ENCODE peak calls at places on chromosomes 4 and X, in eight cellular contexts. X, V, T, O, B, E, J and S are unnamed samples.

GRCh38 chrX:3678287-3678686 is 35.2 kb downstream of the PRKX start:
- DNase-seq in T (no peak), O (no peak), X (no peak), B (peak), J (no peak), V (no peak), E (no peak), S (no peak)

GRCh38 chr4:164616961-164617360 is 137.0 kb upstream of the SMIM31 start:
- DNase-seq in T (no peak), E (no peak), V (no peak), B (no peak), J (no peak), X (no peak), O (no peak), S (no peak)

GRCh38 chr4:140163029-140163810 is 9.2 kb upstream of the MAML3 start:
- DNase-seq in T (no peak), B (peak), V (no peak), O (no peak), X (no peak), J (no peak), E (no peak), S (no peak)

GRCh38 chrX:16826207-16826606 is 39.9 kb downstream of the TXLNG start:
- DNase-seq in J (no peak), X (no peak), E (no peak), T (peak), O (no peak), B (peak), V (no peak), S (peak)

GRCh38 chr4:106201373-106201772 is 114.6 kb downstream of the TBCK start:
- DNase-seq in T (peak), O (no peak), E (no peak), B (no peak), V (no peak), X (no peak), J (no peak), S (no peak)

GRCh38 chr4:2852481-2852881 is 8.8 kb downstream of the ADD1 start:
- DNase-seq in V (no peak), O (peak), J (no peak), E (no peak), B (no peak), X (peak), T (no peak), S (peak)

GRCh38 chr4:85967872-85968271 is 392.0 kb downstream of the MAPK10 start:
- DNase-seq in J (no peak), X (no peak), V (no peak), B (peak), O (no peak), E (no peak), T (no peak), S (no peak)

GRCh38 chr4:128283071-128283470 is 4.5 kb downstream of the PGRMC2 start:
- DNase-seq in X (no peak), E (no peak), J (no peak), V (no peak), B (no peak), T (no peak), O (no peak), S (no peak)

GRCh38 chrX:66039916-66040315 is at the start of gene VSIG4:
- DNase-seq in E (no peak), X (peak), V (no peak), B (no peak), T (no peak), J (no peak), O (no peak), S (no peak)

DNA sequence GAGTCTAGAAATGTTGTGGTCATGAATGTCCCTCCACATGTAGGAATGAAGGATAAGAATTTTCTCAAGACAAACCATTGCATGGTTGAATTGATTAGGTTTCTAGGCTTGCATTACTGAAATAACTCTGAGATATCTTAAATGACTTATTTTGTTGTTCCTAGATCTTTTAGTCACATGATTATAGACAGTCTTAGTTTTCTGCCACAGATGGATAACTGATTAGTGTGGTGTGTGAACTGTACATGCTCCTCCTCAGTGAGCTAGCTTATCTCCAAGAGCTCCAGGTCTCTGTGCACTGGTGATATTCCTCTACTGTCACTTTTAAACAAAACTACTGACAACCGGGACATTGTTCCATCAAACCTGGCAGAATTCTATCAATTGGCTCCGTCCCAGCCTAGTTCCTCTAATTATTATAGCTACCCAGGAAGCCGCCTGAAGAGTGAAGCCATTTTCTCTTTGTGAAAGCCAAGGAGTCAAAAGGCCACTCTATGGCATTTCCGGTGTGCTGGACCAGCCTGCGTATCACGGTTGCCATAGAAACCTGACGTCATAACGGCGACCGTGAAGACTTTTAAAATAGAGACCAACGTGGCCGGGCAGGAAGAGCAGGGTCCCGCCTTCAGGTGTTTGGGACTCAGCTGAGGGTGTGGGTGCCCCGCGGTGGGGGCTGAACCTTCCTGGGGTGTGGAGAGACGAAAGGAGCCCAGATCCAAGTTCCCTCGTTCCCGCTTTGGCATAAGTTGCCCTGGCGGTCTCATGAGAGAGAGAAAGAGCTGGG is 28.1 kb downstream of the BEX3 start:
- DNase-seq in B (peak), V (peak), J (peak), E (peak), O (peak), T (peak), X (peak), S (peak)
- H3K4me3 ChIP-seq in B (peak), V (peak), J (peak), E (peak), O (peak), T (peak), X (peak), S (peak)

GRCh38 chrX:48648299-48648698 is 35.3 kb upstream of the WAS start:
- DNase-seq in T (peak), O (peak), B (peak), E (no peak), X (peak), V (peak), J (no peak), S (peak)
- H3K27ac ChIP-seq in T (no peak), O (no peak), B (no peak), E (no peak), X (no peak), V (no peak), J (peak), S (no peak)

GRCh38 chr4:19982556-19982955 is 269.1 kb upstream of the SLIT2 start:
- DNase-seq in X (no peak), E (no peak), V (no peak), J (no peak), O (no peak), T (no peak), B (peak), S (no peak)
- H3K4me3 ChIP-seq in X (no peak), E (no peak), V (no peak), J (no peak), O (no peak), T (no peak), B (no peak), S (no peak)

DNA sequence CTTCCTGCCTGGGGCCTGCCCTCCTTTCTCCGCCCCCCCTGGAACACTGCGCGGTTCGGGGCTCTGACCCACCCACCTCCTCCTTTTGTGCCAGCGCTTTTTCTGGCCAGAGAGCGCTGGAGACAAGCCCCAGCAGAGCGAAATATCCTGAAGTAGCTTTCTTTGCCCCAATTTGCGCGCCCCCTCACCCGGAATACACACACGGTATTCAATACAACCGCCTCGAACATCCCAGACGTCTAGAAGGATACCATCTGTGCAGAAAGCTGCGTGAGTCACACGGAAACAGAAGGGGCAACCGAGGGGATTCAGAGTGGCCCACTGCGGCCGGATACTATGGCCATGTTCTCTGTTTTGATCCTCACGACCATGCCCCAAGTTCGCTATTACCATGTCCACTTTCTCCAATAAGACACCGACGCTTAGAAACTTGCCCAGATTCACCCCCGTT is 290 bp upstream of the SRPX start:
- DNase-seq in T (no peak), V (no peak), J (no peak), B (peak), X (peak), O (no peak), E (no peak), S (no peak)
- H3K27ac ChIP-seq in T (no peak), V (no peak), J (peak), B (no peak), X (peak), O (no peak), E (no peak), S (no peak)

GRCh38 chr4:156971168-156971601 is 414 bp downstream of the PDGFC start:
- DNase-seq in O (peak), X (peak), J (no peak), B (no peak), T (peak), V (no peak), E (no peak), S (no peak)
- H3K4me3 ChIP-seq in O (peak), X (peak), J (peak), B (peak), T (peak), V (no peak), E (peak), S (no peak)

GRCh38 chr4:142846105-142846728 is at the start of gene INPP4B:
- DNase-seq in O (peak), B (peak), J (no peak), T (peak), V (peak), X (peak), E (peak), S (peak)

GRCh38 chr4:142844782-142845181 is 1.3 kb downstream of the INPP4B start:
- DNase-seq in V (no peak), E (no peak), X (no peak), J (no peak), T (no peak), O (no peak), B (no peak), S (no peak)

GRCh38 chr4:142846729-142847606 is 867 bp upstream of the INPP4B start:
- DNase-seq in B (no peak), J (no peak), V (peak), T (peak), E (peak), X (peak), O (peak), S (peak)

GRCh38 chr4:142840516-142841123 is 5.5 kb downstream of the INPP4B start:
- DNase-seq in T (peak), E (peak), O (no peak), J (no peak), X (no peak), V (no peak), B (peak), S (no peak)

DNA sequence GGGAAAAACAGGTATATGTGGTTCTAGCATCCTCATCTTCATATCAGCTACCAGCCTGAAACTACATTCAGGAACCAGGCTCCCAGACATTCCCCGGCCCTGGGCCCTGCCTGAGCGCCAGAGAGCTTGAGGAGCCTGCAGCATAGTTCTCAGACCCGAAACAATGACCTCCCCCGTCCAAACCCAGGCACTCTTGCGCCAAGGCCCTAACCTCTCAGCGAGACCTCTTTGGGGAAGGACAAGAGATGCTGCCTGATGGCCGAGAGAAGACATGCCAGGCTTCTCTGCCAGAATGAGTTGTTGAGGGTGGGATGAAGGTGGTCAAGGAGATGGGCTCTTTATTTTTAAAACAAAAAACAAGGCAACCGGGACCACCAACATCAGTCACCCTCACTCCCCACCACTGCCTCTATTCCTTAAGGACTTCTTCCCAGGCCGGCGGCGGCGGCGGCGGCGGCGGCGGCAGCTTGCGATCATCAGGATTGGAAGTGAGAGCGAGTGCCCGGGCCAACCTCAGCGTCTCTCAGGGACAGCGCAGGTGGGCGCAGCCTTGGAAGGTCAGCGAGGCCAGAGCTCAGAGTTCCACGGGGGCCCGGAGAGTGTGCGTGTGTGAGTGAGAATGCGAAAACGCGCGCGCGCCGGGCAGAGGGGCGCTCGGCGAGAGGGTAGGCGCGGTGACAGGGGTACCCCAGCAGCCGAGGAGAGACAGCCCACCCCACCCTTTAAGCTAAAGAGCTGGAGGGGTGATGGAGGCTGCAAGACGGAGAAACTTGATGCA is 619 bp downstream of the INPP4B start:
- DNase-seq in B (no peak), E (no peak), X (peak), T (peak), O (peak), J (no peak), V (no peak), S (peak)
- H3K27ac ChIP-seq in B (no peak), E (peak), X (peak), T (no peak), O (no peak), J (peak), V (no peak), S (peak)

GRCh38 chrX:1394731-1395501 is 3.0 kb upstream of the SLC25A6 start:
- DNase-seq in J (no peak), T (no peak), V (no peak), B (no peak), X (peak), E (no peak), O (peak), S (peak)
- H3K4me3 ChIP-seq in J (no peak), T (no peak), V (no peak), B (no peak), X (no peak), E (no peak), O (no peak), S (no peak)

GRCh38 chr4:78099058-78099457 is 41.9 kb downstream of the FRAS1 start:
- DNase-seq in V (no peak), T (no peak), E (no peak), X (peak), O (no peak), J (no peak), B (no peak), S (no peak)
- H3K27ac ChIP-seq in V (no peak), T (no peak), E (no peak), X (peak), O (peak), J (no peak), B (no peak), S (no peak)

GRCh38 chr4:76301775-76302162 is 4.8 kb upstream of the STBD1 start:
- DNase-seq in T (no peak), V (no peak), E (no peak), J (no peak), O (no peak), X (no peak), B (peak), S (no peak)
- H3K4me3 ChIP-seq in T (no peak), V (no peak), E (no peak), J (no peak), O (no peak), X (no peak), B (no peak), S (no peak)

GRCh38 chr4:175947117-175947722 is 118.4 kb upstream of the WDR17 start:
- DNase-seq in V (no peak), T (no peak), O (no peak), B (no peak), E (peak), J (no peak), X (no peak), S (peak)
- H3K27ac ChIP-seq in V (no peak), T (no peak), O (no peak), B (no peak), E (no peak), J (peak), X (peak), S (no peak)